ENCODE peak calls at places on chromosome 2, in five cellular contexts. C is SK-N-SH, G is AG04450, J is HFF-Myc, K is choroid plexus epithelial cell. B is an unnamed sample.

GRCh38 chr2:218290316-218291261 is 1.7 kb downstream of the TMBIM1 start:
- DNase-seq in J (no peak), C (no peak), G (no peak), K (no peak), B (peak; percentile 54)

GRCh38 chr2:61368687-61369665 is 101.9 kb downstream of the USP34 start:
- DNase-seq in G (no peak), K (peak; percentile 48), J (no peak), C (no peak), B (no peak)

GRCh38 chr2:109402180-109402579 is 211.6 kb downstream of the SEPTIN10 start:
- DNase-seq in G (no peak), C (no peak), K (no peak), J (no peak), B (no peak)

GRCh38 chr2:46193356-46193755 is 103.9 kb upstream of the EPAS1 start:
- DNase-seq in K (no peak), J (no peak), C (peak; percentile 25), G (no peak), B (no peak)

GRCh38 chr2:73489053-73489452 is 103.4 kb downstream of the ALMS1 start:
- DNase-seq in J (no peak), C (no peak), G (no peak), K (no peak), B (no peak)

GRCh38 chr2:230774348-230774951 is 61.8 kb downstream of the CAB39 start:
- DNase-seq in G (peak; percentile 51), J (no peak), K (peak; percentile 80), C (no peak), B (no peak)

GRCh38 chr2:1995987-1996386 is 251.7 kb upstream of the PXDN start:
- DNase-seq in C (no peak), G (no peak), K (peak; percentile 94), J (no peak), B (no peak)

GRCh38 chr2:33395660-33396249 is 80.7 kb upstream of the RASGRP3 start:
- DNase-seq in G (no peak), K (peak; percentile 73), J (no peak), C (peak; percentile 50), B (peak; percentile 62)

GRCh38 chr2:162712598-162712997 is 126.0 kb downstream of the KCNH7 start:
- DNase-seq in G (no peak), K (no peak), C (no peak), J (no peak), B (no peak)

GRCh38 chr2:215367647-215368492 is 56.0 kb downstream of the ATIC start:
- DNase-seq in K (peak; percentile 77), G (peak; percentile 55), J (peak; percentile 12), C (no peak), B (no peak)

GRCh38 chr2:164515030-164515429 is 106.3 kb downstream of the GRB14 start:
- DNase-seq in C (no peak), J (no peak), G (no peak), K (no peak), B (no peak)

GRCh38 chr2:224570328-224570993 is 14.7 kb downstream of the CUL3 start:
- DNase-seq in J (peak; percentile 75), K (peak; percentile 58), C (no peak), G (peak; percentile 15), B (no peak)

DNA sequence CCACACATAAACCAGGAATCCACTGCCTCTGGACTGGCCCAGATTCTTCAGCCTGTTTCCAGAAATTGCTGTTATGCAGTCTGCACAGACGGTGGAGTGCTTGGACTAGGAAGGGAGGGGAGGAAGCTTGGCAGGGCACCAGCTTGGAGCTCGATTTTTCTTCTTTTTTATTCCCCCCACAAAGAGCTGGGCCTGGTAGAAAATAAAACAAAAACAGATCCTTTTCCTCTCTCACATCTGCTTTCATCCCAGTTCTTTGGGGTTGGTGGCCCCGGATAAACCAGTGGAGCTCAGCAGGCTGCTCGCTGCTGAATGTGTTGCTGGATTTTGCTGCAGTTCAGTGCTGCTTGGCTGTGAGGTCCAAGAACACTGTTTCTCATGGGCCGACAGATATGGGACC is 16.0 kb downstream of the LRRTM1 start:
- DNase-seq in C (peak; percentile 29), G (no peak), J (no peak), K (no peak), B (no peak)
- TF ChIP-seq CTCF in C (peak; percentile 40), G (peak; percentile 18), J (no peak), K (no peak), B (no peak)

DNA sequence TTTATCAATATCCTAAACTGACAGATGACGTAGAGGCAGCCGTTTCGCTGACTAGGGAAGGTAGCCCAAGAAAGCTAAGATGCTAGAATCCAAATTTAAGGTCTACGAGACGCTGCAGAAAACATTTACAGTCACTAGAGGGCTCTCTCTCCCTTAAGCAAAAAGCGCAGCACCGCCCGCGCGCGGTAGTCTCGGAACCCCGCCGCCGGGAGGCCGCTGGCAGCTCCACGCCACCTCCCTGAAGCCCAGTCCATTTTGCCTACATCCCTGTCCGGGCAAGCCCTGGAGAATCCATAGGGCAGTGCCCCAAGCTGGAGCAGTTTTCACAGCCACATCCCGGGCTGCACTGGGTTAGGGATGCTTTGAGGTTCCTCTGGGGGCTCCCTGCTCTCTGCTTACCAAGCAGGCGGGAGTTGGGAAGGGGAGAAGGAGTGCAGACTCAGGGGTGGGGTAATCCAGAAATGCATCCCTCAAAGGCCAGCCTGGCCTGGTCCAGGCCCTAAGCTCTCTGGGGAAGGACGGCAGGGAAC is 1.5 kb upstream of the DPYSL5 start:
- DNase-seq in K (peak; percentile 85), J (no peak), G (peak; percentile 52), C (peak; percentile 86), B (peak; percentile 71)
- H3K4me3 ChIP-seq in K (no peak overlapping the region), J (no peak overlapping the region), G (peak overlapping the region; percentile 7), C (peak overlapping the region; percentile 18), B (no peak overlapping the region)

GRCh38 chr2:200199005-200199404 is 107.5 kb upstream of the SPATS2L start:
- DNase-seq in J (no peak), G (no peak), C (no peak), K (no peak), B (no peak)

GRCh38 chr2:200203381-200203827 is 103.1 kb upstream of the SPATS2L start:
- DNase-seq in C (no peak), J (no peak), G (no peak), K (peak; percentile 23), B (no peak)

GRCh38 chr2:200193791-200194190 is 112.7 kb upstream of the SPATS2L start:
- DNase-seq in J (no peak), C (no peak), K (no peak), G (no peak), B (no peak)

GRCh38 chr2:200194746-200195145 is 111.7 kb upstream of the SPATS2L start:
- DNase-seq in K (no peak), J (no peak), G (no peak), C (no peak), B (no peak)

GRCh38 chr2:200199576-200200263 is 106.8 kb upstream of the SPATS2L start:
- DNase-seq in J (no peak), K (no peak), C (no peak), G (no peak), B (no peak)
- TF ChIP-seq CTCF in J (no peak), K (no peak), C (peak; percentile 9), G (no peak), B (no peak)

GRCh38 chr2:70132244-70133126 is 45.2 kb downstream of the PCBP1 start:
- DNase-seq in J (no peak), G (no peak), C (peak; percentile 44), K (peak; percentile 85), B (peak; percentile 59)
- H3K4me3 ChIP-seq in J (peak overlapping the region; percentile 38), G (peak overlapping the region; percentile 43), C (peak overlapping the region; percentile 11), K (peak overlapping the region; percentile 30), B (no peak overlapping the region)

DNA sequence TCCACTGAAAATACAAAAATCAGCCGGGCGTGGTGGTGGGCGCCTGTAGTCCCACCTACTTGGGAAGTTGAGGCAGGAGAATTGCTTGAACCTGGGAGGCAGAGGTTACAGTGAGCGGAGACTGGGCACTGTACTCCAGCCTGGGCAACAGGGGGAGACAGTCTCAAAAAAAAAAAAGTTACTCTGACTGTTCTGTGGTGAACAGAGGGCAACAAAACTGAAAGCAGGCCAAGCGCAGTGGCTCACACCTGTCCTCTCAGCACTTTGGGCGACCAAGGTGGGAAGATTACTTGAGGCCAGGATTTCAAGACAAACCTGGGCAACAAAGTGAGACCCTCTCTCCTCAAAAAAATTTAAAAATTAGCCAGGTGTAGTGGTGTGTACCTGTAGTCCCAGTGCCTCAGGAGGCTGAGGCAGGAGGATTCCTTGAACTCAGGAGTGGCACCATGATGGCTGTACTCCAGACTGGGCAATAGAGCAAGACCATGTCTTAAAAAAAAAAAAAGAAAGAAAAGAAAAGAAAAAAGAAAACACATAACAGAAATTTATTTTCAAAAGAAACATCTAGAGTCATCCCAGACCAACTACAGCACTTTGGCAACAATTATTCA is 13.6 kb upstream of the RTN4 start:
- DNase-seq in J (no peak), G (no peak), K (no peak), C (no peak), B (no peak)
- TF ChIP-seq CTCF in J (peak; percentile 22), G (no peak), K (peak; percentile 21), C (no peak), B (no peak)

B was measured in mucosa of descending colon.